ENCODE peak calls at places on chromosomes 3 and 15, in ten cellular contexts. X, F, N, Z, M, O, W, C, G and E are unnamed samples.

GRCh38 chr3:101195951-101196713 is 124.2 kb downstream of the IMPG2 start:
- DNase-seq in N (no peak), O (peak; percentile 19), F (no peak), M (peak; percentile 82), X (peak; percentile 37), G (no peak), W (peak; percentile 10), C (no peak), Z (no peak), E (no peak)

GRCh38 chr3:172617013-172617706 is 93.7 kb downstream of the NCEH1 start:
- DNase-seq in F (no peak), N (no peak), M (no peak), O (no peak), G (no peak), X (no peak), W (no peak), C (no peak), Z (no peak), E (no peak)

GRCh38 chr15:65887565-65887964 is 18.3 kb downstream of the RAB11A start:
- DNase-seq in M (no peak), C (no peak), O (no peak), X (no peak), G (no peak), W (no peak), N (no peak), Z (peak; percentile 38), F (no peak), E (no peak)

GRCh38 chr3:148211725-148212124 is 486.0 kb upstream of the AGTR1 start:
- DNase-seq in G (no peak), O (peak; percentile 31), W (no peak), M (peak; percentile 65), C (no peak), Z (no peak), F (no peak), N (no peak), X (no peak), E (no peak)

GRCh38 chr3:148078659-148079058 is 619.0 kb upstream of the AGTR1 start:
- DNase-seq in N (no peak), G (no peak), O (no peak), C (no peak), Z (no peak), F (no peak), W (no peak), X (no peak), M (no peak), E (no peak)

GRCh38 chr15:58438956-58439355 is 7.2 kb downstream of the LIPC start:
- DNase-seq in M (peak; percentile 42), C (no peak), X (peak; percentile 16), W (peak; percentile 63), Z (no peak), N (no peak), F (no peak), G (peak; percentile 52), O (peak; percentile 46), E (no peak)

GRCh38 chr15:60299452-60300047 is 98.2 kb downstream of the ANXA2 start:
- DNase-seq in Z (no peak), G (no peak), C (no peak), X (no peak), M (peak; percentile 11), F (no peak), W (peak; percentile 44), N (no peak), O (no peak), E (peak; percentile 15)

GRCh38 chr3:67362686-67363085 is 291.7 kb downstream of the SUCLG2 start:
- DNase-seq in N (no peak), F (no peak), Z (no peak), W (no peak), G (no peak), C (no peak), O (no peak), M (no peak), X (no peak), E (no peak)

GRCh38 chr3:23701711-23702110 is 104.0 kb upstream of the UBE2E1 start:
- DNase-seq in O (no peak), F (no peak), W (no peak), Z (no peak), X (no peak), C (no peak), G (no peak), N (no peak), M (no peak), E (no peak)

GRCh38 chr15:56045068-56045748 is 51.8 kb upstream of the NEDD4 start:
- DNase-seq in X (peak; percentile 62), G (no peak), F (no peak), M (peak; percentile 11), Z (no peak), W (no peak), N (no peak), O (no peak), C (no peak), E (no peak)

GRCh38 chr3:55296035-55296434 is 191.1 kb downstream of the WNT5A start:
- DNase-seq in G (no peak), W (no peak), C (no peak), X (no peak), N (no peak), O (no peak), F (no peak), M (peak; percentile 87), Z (no peak), E (peak; percentile 77)

GRCh38 chr15:101807345-101807945 is 4.1 kb downstream of the OR4F6 start:
- DNase-seq in C (no peak), O (peak; percentile 2), N (no peak), F (no peak), X (peak; percentile 64), M (peak; percentile 72), W (no peak), G (no peak), Z (no peak), E (no peak)

GRCh38 chr3:11385329-11385728 is 113.1 kb downstream of the ATG7 start:
- DNase-seq in O (no peak), N (no peak), W (no peak), Z (no peak), G (no peak), M (peak; percentile 50), X (no peak), F (no peak), C (no peak), E (no peak)

GRCh38 chr3:186665484-186666188 is at the start of gene HRG:
- DNase-seq in N (no peak), O (no peak), C (no peak), X (no peak), Z (no peak), G (no peak), W (no peak), M (no peak), F (no peak), E (no peak)

GRCh38 chr15:94793641-94794040 is 562.3 kb downstream of the MCTP2 start:
- DNase-seq in M (no peak), O (no peak), W (no peak), N (no peak), F (no peak), Z (no peak), X (no peak), C (no peak), G (no peak), E (no peak)

GRCh38 chr3:12822725-12823373 is 18.5 kb downstream of the RPL32 start:
- DNase-seq in Z (no peak), M (peak; percentile 35), N (no peak), X (no peak), O (no peak), C (no peak), W (no peak), G (no peak), F (no peak), E (no peak)
- TF ChIP-seq CTCF in Z (no peak), M (peak; percentile 34), N (no peak), X (peak; percentile 10), O (peak; percentile 37), C (no peak), W (peak; percentile 35), G (peak; percentile 32), F (peak; percentile 5), E (peak; percentile 13)

DNA sequence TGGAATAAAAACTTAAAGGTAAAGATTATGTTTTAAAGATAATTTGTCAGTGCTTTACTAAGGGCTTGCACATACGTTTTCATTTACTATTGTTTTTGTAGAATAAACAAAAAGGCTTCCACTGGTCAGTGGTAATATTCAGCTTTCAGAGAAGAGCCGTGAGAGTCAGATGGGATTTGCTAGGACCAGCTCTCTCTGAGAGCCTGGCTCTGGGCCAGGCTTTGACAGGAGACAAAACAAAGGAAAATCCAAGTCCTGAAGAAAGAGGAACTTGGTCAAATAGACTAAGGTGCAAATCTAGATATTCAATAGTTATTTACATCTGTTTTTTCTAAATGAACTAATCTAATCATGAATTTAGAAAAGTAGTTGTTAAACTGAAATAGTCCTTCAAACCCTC is 54.9 kb upstream of the FILIP1L start:
- DNase-seq in O (no peak), G (peak; percentile 56), C (peak; percentile 39), X (no peak), M (no peak), Z (no peak), F (peak; percentile 16), N (no peak), W (peak; percentile 48), E (no peak)
- H3K4me3 ChIP-seq in O (no peak overlapping the region), G (no peak overlapping the region), C (no peak overlapping the region), X (no peak overlapping the region), M (no peak overlapping the region), Z (no peak overlapping the region), F (no peak overlapping the region), N (no peak overlapping the region), W (no peak overlapping the region), E (no peak overlapping the region)

DNA sequence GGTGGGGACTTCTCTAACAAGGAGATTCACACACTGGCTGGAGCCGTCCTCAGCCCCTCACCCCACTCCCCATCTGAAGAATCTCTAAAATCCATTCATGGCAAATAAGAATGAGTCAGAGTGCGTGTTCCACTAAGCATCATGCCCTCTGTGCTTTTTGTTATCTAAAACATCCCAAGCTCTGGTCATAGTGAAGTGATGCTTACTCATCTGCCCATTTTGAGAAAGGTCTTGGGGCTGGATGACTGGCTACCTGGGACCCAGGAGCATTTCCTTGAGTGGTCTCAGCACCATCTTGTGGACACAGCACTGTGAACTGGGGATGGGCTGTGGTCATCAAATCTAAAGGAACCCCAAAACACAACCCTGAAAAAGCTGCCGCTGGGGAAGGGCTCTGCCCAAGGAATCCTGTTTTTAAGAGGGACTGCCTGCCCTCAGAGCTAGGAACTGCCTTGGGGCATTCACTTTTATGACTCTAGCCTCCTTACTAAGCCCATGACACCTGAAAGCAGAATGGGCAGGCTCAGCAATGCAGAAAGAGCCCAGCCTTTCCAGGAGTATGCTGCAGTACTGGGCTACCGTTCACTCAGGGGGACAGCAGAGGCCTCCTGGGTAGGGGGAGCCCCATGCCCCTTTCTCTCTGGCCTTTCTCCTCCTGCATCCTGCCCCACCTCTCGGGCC is 53.5 kb downstream of the ZBTB38 start:
- DNase-seq in G (no peak), X (peak; percentile 64), N (no peak), O (no peak), F (no peak), C (no peak), Z (no peak), M (peak; percentile 85), W (no peak), E (no peak)
- TF ChIP-seq CTCF in G (no peak), X (no peak), N (no peak), O (no peak), F (no peak), C (no peak), Z (no peak), M (no peak), W (peak; percentile 16), E (no peak)

DNA sequence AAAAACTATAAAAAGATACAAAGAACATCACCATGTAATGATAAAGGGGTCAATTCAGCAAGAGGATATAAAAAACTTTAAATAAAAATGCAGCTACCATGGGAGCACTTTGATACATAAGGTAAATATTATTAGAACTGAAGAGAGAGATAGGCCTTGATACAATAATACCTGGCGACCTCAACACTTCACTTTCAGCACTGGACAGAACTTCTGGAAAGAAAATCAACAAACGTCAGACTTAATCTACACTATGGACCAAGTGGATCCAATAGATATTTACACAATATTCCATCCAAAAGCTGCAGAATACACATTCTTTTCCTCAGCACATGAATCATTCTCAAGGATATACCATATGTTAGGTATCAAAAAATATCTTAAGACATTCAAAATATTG is 42.0 kb downstream of the WDR49 start:
- DNase-seq in Z (no peak), C (no peak), W (no peak), F (no peak), M (no peak), O (no peak), G (no peak), X (no peak), N (no peak), E (no peak)
- H3K4me3 ChIP-seq in Z (no peak overlapping the region), C (no peak overlapping the region), W (no peak overlapping the region), F (no peak overlapping the region), M (no peak overlapping the region), O (no peak overlapping the region), G (no peak overlapping the region), X (no peak overlapping the region), N (no peak overlapping the region), E (no peak overlapping the region)